ENCODE peak calls at places on chromosomes 6 and 20, in six cellular contexts. D, N, E, Z, O and S are unnamed samples.

GRCh38 chr20:24423291-24423690 is 46.1 kb upstream of the SYNDIG1 start:
- DNase-seq in D (no peak), N (no peak), E (no peak), Z (no peak), O (no peak), S (no peak)

GRCh38 chr6:28803337-28803709 is 120.5 kb downstream of the TRIM27 start:
- DNase-seq in D (no peak), N (no peak), E (no peak), Z (no peak), O (no peak), S (no peak)

GRCh38 chr6:152399409-152399808 is 237.8 kb downstream of the SYNE1 start:
- DNase-seq in D (no peak), N (no peak), E (peak; percentile 25), Z (no peak), O (no peak), S (peak; percentile 91)

GRCh38 chr6:125586605-125587004 is 162.8 kb upstream of the HEY2 start:
- DNase-seq in D (no peak), N (no peak), E (no peak), Z (no peak), O (no peak), S (no peak)

GRCh38 chr20:48749437-48749836 is 78.4 kb downstream of the PREX1 start:
- DNase-seq in D (no peak), N (no peak), E (no peak), Z (no peak), O (no peak), S (no peak)

GRCh38 chr6:157075549-157076426 is 247.5 kb downstream of the TMEM242 start:
- DNase-seq in D (no peak), N (no peak), E (peak; percentile 68), Z (no peak), O (no peak), S (no peak)

GRCh38 chr6:2229742-2230141 is 15.7 kb downstream of the GMDS start:
- DNase-seq in D (no peak), N (no peak), E (no peak), Z (no peak), O (no peak), S (no peak)

GRCh38 chr6:31412506-31412905 is 9.1 kb downstream of the MICA start:
- DNase-seq in D (no peak), N (no peak), E (no peak), Z (no peak), O (no peak), S (no peak)

GRCh38 chr20:14553774-14554524 is 216.5 kb upstream of the FLRT3 start:
- DNase-seq in D (no peak), N (no peak), E (peak; percentile 34), Z (no peak), O (no peak), S (no peak)

GRCh38 chr6:161166677-161167076 is 107.2 kb downstream of the AGPAT4 start:
- DNase-seq in D (no peak), N (no peak), E (no peak), Z (no peak), O (no peak), S (no peak)

GRCh38 chr6:106112446-106112845 is 26.3 kb downstream of the PRDM1 start:
- DNase-seq in D (no peak), N (no peak), E (peak; percentile 51), Z (no peak), O (no peak), S (no peak)

GRCh38 chr6:106109043-106109442 is 22.9 kb downstream of the PRDM1 start:
- DNase-seq in D (no peak), N (no peak), E (no peak), Z (no peak), O (no peak), S (no peak)

GRCh38 chr6:106108129-106108528 is 22.0 kb downstream of the PRDM1 start:
- DNase-seq in D (no peak), N (no peak), E (no peak), Z (no peak), O (no peak), S (no peak)

GRCh38 chr6:106113256-106113954 is 27.3 kb downstream of the PRDM1 start:
- DNase-seq in D (no peak), N (no peak), E (no peak), Z (no peak), O (no peak), S (no peak)

GRCh38 chr6:106110167-106110826 is 24.2 kb downstream of the PRDM1 start:
- DNase-seq in D (no peak), N (peak; percentile 53), E (no peak), Z (no peak), O (no peak), S (peak; percentile 87)
- TF ChIP-seq POLR2A in D (no peak), N (no peak), E (no peak), Z (no peak), O (no peak), S (no peak)

GRCh38 chr6:16355238-16355637 is 116.9 kb downstream of the GMPR start:
- DNase-seq in D (no peak), N (no peak), E (no peak), Z (no peak), O (no peak), S (no peak)

GRCh38 chr6:16355699-16356481 is 117.5 kb downstream of the GMPR start:
- DNase-seq in D (no peak), N (no peak), E (no peak), Z (no peak), O (no peak), S (no peak)

GRCh38 chr6:16354692-16355091 is 116.3 kb downstream of the GMPR start:
- DNase-seq in D (no peak), N (no peak), E (no peak), Z (no peak), O (no peak), S (no peak)

GRCh38 chr6:16352258-16352635 is 113.9 kb downstream of the GMPR start:
- DNase-seq in D (no peak), N (no peak), E (peak; percentile 74), Z (no peak), O (no peak), S (no peak)

DNA sequence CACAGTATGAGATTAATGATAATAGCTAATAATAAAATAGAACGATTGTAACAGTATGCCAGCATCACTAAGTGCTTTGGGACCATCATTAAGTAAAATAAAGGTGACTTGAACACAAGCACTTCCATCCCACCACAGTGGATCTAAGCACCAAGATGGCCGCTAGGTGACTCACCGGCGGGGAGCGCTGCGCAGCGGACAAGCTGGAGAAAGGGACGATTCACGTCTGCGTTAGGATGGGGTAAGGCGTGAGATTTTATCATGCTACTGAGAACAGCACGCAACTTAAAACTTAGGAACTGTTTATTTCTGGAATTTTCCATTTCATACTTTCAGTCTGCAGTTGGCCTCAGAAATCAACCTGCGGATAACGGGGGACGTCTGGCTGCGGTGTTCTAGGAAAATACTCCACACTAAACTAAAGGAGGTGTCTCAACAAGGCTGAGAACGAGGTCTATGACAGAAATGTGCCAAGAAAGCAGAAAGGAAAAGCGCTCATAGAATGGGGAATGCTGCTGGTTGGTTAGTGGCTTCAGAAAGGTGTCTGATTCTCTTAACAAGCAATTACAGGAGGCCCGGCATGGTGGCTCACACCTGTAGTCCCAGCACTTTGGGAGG is 114.5 kb downstream of the GMPR start:
- DNase-seq in D (no peak), N (no peak), E (no peak), Z (no peak), O (no peak), S (no peak)
- H3K4me3 ChIP-seq in D (no peak overlapping the region), N (no peak overlapping the region), E (no peak overlapping the region), Z (no peak overlapping the region), O (no peak overlapping the region), S (no peak overlapping the region)

DNA sequence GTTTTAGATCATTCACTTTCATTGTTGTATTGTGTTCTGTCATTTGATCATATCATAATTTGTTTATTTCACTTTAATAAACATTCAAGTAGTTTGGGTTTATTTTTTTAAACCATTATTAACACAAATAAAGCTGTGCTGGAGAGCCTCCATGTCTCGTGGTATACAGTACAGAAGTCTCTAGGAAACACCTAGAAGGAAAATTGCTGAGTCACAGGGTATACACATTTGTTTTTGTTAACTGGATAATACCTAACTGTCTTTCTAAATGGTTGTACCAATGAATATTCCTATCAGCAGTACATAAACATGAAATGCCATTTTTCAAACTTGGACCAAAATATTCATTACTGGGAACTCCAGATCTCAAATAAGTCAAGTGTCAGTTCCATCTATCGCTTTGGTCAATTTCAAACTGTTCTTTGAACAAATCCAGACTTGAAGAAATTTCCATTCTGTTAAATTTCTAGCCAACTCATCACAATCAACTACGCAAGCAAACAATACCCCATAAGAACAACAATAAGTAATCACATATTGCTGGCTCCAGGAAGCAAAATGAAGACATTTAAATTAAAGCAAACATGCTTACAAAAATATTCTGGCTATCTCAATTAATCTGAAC is 138.1 kb downstream of the ATXN1 start:
- DNase-seq in D (no peak), N (no peak), E (peak; percentile 60), Z (no peak), O (no peak), S (no peak)
- H3K27ac ChIP-seq in D (no peak overlapping the region), N (no peak overlapping the region), E (no peak overlapping the region), Z (peak overlapping the region; percentile 39), O (no peak overlapping the region), S (no peak overlapping the region)

DNA sequence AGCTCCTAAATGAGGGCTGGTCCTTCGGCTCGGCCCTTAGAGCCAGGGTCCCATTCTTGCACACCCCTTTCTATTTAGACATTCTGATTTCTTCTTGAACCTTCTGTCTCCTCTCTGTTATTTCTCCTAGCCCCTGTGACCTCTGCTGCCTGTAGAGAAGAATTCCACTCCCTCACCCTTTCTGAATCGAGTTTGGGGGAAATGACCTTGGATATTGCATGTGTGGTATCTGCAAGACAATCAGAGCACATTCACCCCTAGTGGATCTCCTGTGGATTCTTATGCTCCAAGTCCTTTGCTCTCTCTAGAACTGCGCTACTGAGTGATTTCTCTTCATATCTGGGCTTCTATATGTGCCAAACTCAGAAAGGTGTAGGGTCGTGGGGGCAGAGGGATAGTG is 55.0 kb downstream of the SLC35D3 start:
- DNase-seq in D (no peak), N (no peak), E (no peak), Z (no peak), O (no peak), S (no peak)
- TF ChIP-seq POLR2A in D (no peak), N (no peak), E (no peak), Z (no peak), O (no peak), S (no peak)

GRCh38 chr6:129691043-129691640 is 18.8 kb downstream of the ARHGAP18 start:
- DNase-seq in D (no peak), N (no peak), E (no peak), Z (no peak), O (no peak), S (no peak)
- H3K4me3 ChIP-seq in D (no peak overlapping the region), N (no peak overlapping the region), E (no peak overlapping the region), Z (no peak overlapping the region), O (no peak overlapping the region), S (no peak overlapping the region)